ENCODE peak calls at places on chromosomes 4 and X, in four cellular contexts. J is HepG2, V is ovary, A is IMR-90. R is an unnamed sample.
A peak's percentile ranks its signal among the peaks of the same experiment; 100 is the strongest.

GRCh38 chrX:151765026-151765425 is 30.5 kb downstream of the CNGA2 start:
- DNase-seq in J (no peak), V (no peak), A (no peak), R (no peak)

GRCh38 chr4:147828361-147828760 is 96.5 kb downstream of the ARHGAP10 start:
- DNase-seq in J (no peak), V (no peak), A (peak; percentile 56), R (no peak)

GRCh38 chr4:156536661-156537060 is 434.9 kb downstream of the PDGFC start:
- DNase-seq in J (no peak), V (no peak), A (peak; percentile 50), R (no peak)

GRCh38 chr4:41992967-41993857 is 2.9 kb downstream of the SLC30A9 start:
- DNase-seq in J (no peak), V (no peak), A (no peak), R (no peak)

GRCh38 chr4:187302456-187302855 is 578.8 kb upstream of the FAT1 start:
- DNase-seq in J (no peak), V (no peak), A (peak; percentile 39), R (no peak)

GRCh38 chr4:73311428-73311827 is 52.8 kb upstream of the ANKRD17 start:
- DNase-seq in J (peak; percentile 12), V (no peak), A (peak; percentile 77), R (no peak)

GRCh38 chrX:12951590-12951965 is 23.3 kb upstream of the TMSB4X start:
- DNase-seq in J (no peak), V (no peak), A (no peak), R (no peak)

GRCh38 chr4:156968479-156968984 is 3.1 kb downstream of the PDGFC start:
- DNase-seq in J (peak; percentile 55), V (peak; percentile 77), A (peak; percentile 85), R (peak; percentile 20)

GRCh38 chr4:101651778-101652177 is 138.8 kb upstream of the BANK1 start:
- DNase-seq in J (no peak), V (no peak), A (no peak), R (no peak)

GRCh38 chr4:38654273-38654672 is 9.7 kb upstream of the KLF3 start:
- DNase-seq in J (no peak), V (no peak), A (no peak), R (no peak)

GRCh38 chr4:133131829-133132485 is 17.1 kb upstream of the PCDH10 start:
- DNase-seq in J (no peak), V (no peak), A (no peak), R (no peak)

GRCh38 chr4:155667538-155668511 is 1.2 kb downstream of the GUCY1A1 start:
- DNase-seq in J (no peak), V (no peak), A (peak; percentile 27), R (peak; percentile 17)

GRCh38 chr4:47686294-47686872 is 151.5 kb downstream of the CORIN start:
- DNase-seq in J (peak; percentile 35), V (no peak), A (peak; percentile 38), R (peak; percentile 22)

GRCh38 chrX:111259559-111259958 is 10.7 kb downstream of the CAPN6 start:
- DNase-seq in J (no peak), V (no peak), A (no peak), R (no peak)

GRCh38 chr4:97774347-97774989 is 368.8 kb downstream of the STPG2 start:
- DNase-seq in J (no peak), V (no peak), A (no peak), R (no peak)

GRCh38 chrX:110241816-110242215 is 76.1 kb downstream of the AMMECR1 start:
- DNase-seq in J (no peak), V (peak; percentile 23), A (peak; percentile 33), R (no peak)

GRCh38 chr4:37322122-37322521 is 77.6 kb downstream of the NWD2 start:
- DNase-seq in J (no peak), V (no peak), A (no peak), R (no peak)

GRCh38 chrX:150873616-150874015 is 24.9 kb downstream of the CD99L2 start:
- DNase-seq in J (no peak), V (no peak), A (peak; percentile 44), R (no peak)

GRCh38 chr4:3220586-3221494 is 28.1 kb upstream of the MSANTD1 start:
- DNase-seq in J (no peak), V (no peak), A (no peak), R (no peak)

GRCh38 chrX:148457279-148457678 is 43.1 kb upstream of the AFF2 start:
- DNase-seq in J (no peak), V (no peak), A (no peak), R (no peak)

GRCh38 chr4:8165374-8165896 is 6.8 kb upstream of the ABLIM2 start:
- DNase-seq in J (no peak), V (no peak), A (no peak), R (no peak)

GRCh38 chrX:16785247-16786138 is 773 bp upstream of the TXLNG start:
- DNase-seq in J (no peak), V (peak; percentile 33), A (no peak), R (no peak)

GRCh38 chr4:158768577-158769174 is at the start of gene FNIP2:
- DNase-seq in J (peak; percentile 56), V (peak; percentile 80), A (peak; percentile 72), R (peak; percentile 53)

GRCh38 chrX:100512471-100512870 is 72.3 kb upstream of the TNMD start:
- DNase-seq in J (no peak), V (no peak), A (peak; percentile 1), R (peak; percentile 5)

GRCh38 chrX:100648601-100649417 is 4.8 kb downstream of the SRPX2 start:
- DNase-seq in J (peak; percentile 60), V (no peak), A (peak; percentile 84), R (no peak)

GRCh38 chr4:169024762-169025161 is 14.7 kb upstream of the CBR4 start:
- DNase-seq in J (no peak), V (no peak), A (peak; percentile 59), R (peak; percentile 25)

GRCh38 chr4:24932831-24933230 is 20.0 kb upstream of the CCDC149 start:
- DNase-seq in J (no peak), V (no peak), A (peak; percentile 38), R (no peak)

GRCh38 chr4:156673483-156673882 is 298.1 kb downstream of the PDGFC start:
- DNase-seq in J (no peak), V (no peak), A (peak; percentile 16), R (no peak)

GRCh38 chrX:29858714-29859113 is 356.6 kb upstream of the MAGEB2 start:
- DNase-seq in J (no peak), V (no peak), A (peak; percentile 69), R (no peak)

GRCh38 chr4:89158884-89159503 is 47.7 kb downstream of the TIGD2 start:
- DNase-seq in J (peak; percentile 6), V (no peak), A (peak; percentile 43), R (no peak)

GRCh38 chr4:76874176-76874575 is 23.8 kb downstream of the SOWAHB start:
- DNase-seq in J (no peak), V (no peak), A (no peak), R (no peak)

GRCh38 chrX:22095306-22095705 is 63.2 kb downstream of the PHEX start:
- DNase-seq in J (no peak), V (peak; percentile 26), A (peak; percentile 67), R (no peak)

GRCh38 chr4:26857278-26858034 is 3.2 kb upstream of the STIM2 start:
- DNase-seq in J (peak; percentile 58), V (peak; percentile 91), A (peak; percentile 84), R (peak; percentile 78)

GRCh38 chrX:115561605-115562491 is 874 bp downstream of the PLS3 start:
- DNase-seq in J (peak; percentile 4), V (peak; percentile 67), A (peak; percentile 35), R (no peak)

GRCh38 chr4:17447675-17448298 is 64.1 kb downstream of the QDPR start:
- DNase-seq in J (peak; percentile 67), V (peak; percentile 27), A (peak; percentile 81), R (peak; percentile 23)

GRCh38 chr4:112895785-112896184 is 153.7 kb upstream of the ANK2 start:
- DNase-seq in J (no peak), V (no peak), A (no peak), R (no peak)

GRCh38 chr4:115187136-115187535 is 73.7 kb upstream of the NDST4 start:
- DNase-seq in J (no peak), V (no peak), A (no peak), R (no peak)

GRCh38 chrX:119455264-119455663 is 13.0 kb upstream of the SLC25A5 start:
- DNase-seq in J (no peak), V (no peak), A (peak; percentile 69), R (no peak)

GRCh38 chrX:131262738-131263679 is 26.1 kb downstream of the IGSF1 start:
- DNase-seq in J (peak; percentile 35), V (no peak), A (no peak), R (no peak)

GRCh38 chrX:53683556-53684414 is 2.7 kb downstream of the HUWE1 start:
- DNase-seq in J (peak; percentile 97), V (peak; percentile 95), A (peak; percentile 98), R (peak; percentile 56)
- TF ChIP-seq POLR2A in J (peak; percentile 63), V (peak; percentile 76), A (peak; percentile 94), R (peak; percentile 88)

DNA sequence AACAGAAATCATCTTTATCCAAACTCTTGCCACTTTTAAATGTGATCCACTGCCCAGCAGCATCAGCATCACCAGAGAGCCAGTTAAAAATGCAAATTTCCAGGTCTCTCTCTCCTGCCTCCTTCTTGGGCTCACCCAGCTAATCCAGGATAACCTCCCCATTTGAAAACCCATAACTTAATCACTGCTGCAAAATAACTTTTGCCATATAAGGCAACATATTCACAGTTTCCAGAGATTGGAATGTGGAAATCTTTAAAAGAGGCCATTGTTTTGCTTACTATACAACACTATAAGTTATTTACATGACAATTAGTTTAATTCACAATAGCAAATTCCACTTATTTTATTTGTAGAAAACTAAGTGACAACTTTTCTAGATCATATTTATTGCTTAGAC is 4.8 kb upstream of the EXOSC9 start:
- DNase-seq in J (no peak), V (no peak), A (no peak), R (no peak)
- TF ChIP-seq POLR2A in J (no peak), V (no peak), A (no peak), R (no peak)

GRCh38 chr4:44678094-44679023 is at the start of gene GUF1:
- DNase-seq in J (peak; percentile 85), V (peak; percentile 85), A (peak; percentile 86), R (peak; percentile 59)
- TF ChIP-seq POLR2A in J (peak; percentile 84), V (peak; percentile 62), A (peak; percentile 90), R (peak; percentile 95)

DNA sequence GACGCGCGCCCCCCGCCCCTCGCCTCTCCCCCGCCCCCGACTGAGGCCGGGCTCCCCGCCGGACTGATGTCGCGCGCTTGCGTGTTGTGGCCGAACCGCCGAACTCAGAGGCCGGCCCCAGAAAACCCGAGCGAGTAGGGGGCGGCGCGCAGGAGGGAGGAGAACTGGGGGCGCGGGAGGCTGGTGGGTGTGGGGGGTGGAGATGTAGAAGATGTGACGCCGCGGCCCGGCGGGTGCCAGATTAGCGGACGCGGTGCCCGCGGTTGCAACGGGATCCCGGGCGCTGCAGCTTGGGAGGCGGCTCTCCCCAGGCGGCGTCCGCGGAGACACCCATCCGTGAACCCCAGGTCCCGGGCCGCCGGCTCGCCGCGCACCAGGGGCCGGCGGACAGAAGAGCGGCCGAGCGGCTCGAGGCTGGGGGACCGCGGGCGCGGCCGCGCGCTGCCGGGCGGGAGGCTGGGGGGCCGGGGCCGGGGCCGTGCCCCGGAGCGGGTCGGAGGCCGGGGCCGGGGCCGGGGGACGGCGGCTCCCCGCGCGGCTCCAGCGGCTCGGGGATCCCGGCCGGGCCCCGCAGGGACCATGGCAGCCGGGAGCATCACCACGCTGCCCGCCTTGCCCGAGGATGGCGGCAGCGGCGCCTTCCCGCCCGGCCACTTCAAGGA is at the start of gene FGF2:
- DNase-seq in J (no peak), V (peak; percentile 84), A (peak; percentile 60), R (peak; percentile 45)
- TF ChIP-seq POLR2A in J (no peak), V (peak; percentile 56), A (peak; percentile 71), R (no peak)